ENCODE peak calls at places on chromosomes 13 and 19, in four cellular contexts. One of them, this sample, is unnamed.

GRCh38 chr13:70405266-70405665 is 297.0 kb upstream of the KLHL1 start:
- DNase-seq in suprapubic skin: no peak
- DNase-seq in lower leg skin: no peak
- DNase-seq in Peyer's patch: no peak
- DNase-seq in this sample: no peak

GRCh38 chr13:35954207-35954560 is 177.0 kb downstream of the DCLK1 start:
- DNase-seq in lower leg skin: no peak
- DNase-seq in suprapubic skin: no peak
- DNase-seq in Peyer's patch: no peak
- DNase-seq in this sample: no peak

GRCh38 chr13:104024416-104025170 is 958.4 kb upstream of the SLC10A2 start:
- DNase-seq in Peyer's patch: no peak
- DNase-seq in lower leg skin: no peak
- DNase-seq in suprapubic skin: no peak
- DNase-seq in this sample: no peak

GRCh38 chr19:3006075-3006767 is 22.9 kb downstream of the TLE2 start:
- DNase-seq in lower leg skin: no peak
- DNase-seq in suprapubic skin: no peak
- DNase-seq in Peyer's patch: no peak
- DNase-seq in this sample: no peak

GRCh38 chr13:109795021-109795420 is 8.6 kb upstream of the IRS2 start:
- DNase-seq in lower leg skin: no peak
- DNase-seq in suprapubic skin: no peak
- DNase-seq in Peyer's patch: no peak
- DNase-seq in this sample: no peak

GRCh38 chr13:39189778-39190177 is 151.5 kb downstream of the NHLRC3 start:
- DNase-seq in Peyer's patch: no peak
- DNase-seq in suprapubic skin: no peak
- DNase-seq in lower leg skin: no peak
- DNase-seq in this sample: no peak

GRCh38 chr13:41643502-41643901 is 186.2 kb downstream of the RGCC start:
- DNase-seq in Peyer's patch: no peak
- DNase-seq in lower leg skin: no peak
- DNase-seq in suprapubic skin: no peak
- DNase-seq in this sample: no peak

GRCh38 chr19:43934055-43934984 is 762 bp downstream of the ZNF45 start:
- DNase-seq in Peyer's patch: no peak
- DNase-seq in lower leg skin: no peak
- DNase-seq in suprapubic skin: no peak
- DNase-seq in this sample: no peak

GRCh38 chr19:34994643-34995471 is 5.3 kb upstream of the GRAMD1A start:
- DNase-seq in lower leg skin: no peak
- DNase-seq in suprapubic skin: no peak
- DNase-seq in Peyer's patch: no peak
- DNase-seq in this sample: peak; percentile 67

DNA sequence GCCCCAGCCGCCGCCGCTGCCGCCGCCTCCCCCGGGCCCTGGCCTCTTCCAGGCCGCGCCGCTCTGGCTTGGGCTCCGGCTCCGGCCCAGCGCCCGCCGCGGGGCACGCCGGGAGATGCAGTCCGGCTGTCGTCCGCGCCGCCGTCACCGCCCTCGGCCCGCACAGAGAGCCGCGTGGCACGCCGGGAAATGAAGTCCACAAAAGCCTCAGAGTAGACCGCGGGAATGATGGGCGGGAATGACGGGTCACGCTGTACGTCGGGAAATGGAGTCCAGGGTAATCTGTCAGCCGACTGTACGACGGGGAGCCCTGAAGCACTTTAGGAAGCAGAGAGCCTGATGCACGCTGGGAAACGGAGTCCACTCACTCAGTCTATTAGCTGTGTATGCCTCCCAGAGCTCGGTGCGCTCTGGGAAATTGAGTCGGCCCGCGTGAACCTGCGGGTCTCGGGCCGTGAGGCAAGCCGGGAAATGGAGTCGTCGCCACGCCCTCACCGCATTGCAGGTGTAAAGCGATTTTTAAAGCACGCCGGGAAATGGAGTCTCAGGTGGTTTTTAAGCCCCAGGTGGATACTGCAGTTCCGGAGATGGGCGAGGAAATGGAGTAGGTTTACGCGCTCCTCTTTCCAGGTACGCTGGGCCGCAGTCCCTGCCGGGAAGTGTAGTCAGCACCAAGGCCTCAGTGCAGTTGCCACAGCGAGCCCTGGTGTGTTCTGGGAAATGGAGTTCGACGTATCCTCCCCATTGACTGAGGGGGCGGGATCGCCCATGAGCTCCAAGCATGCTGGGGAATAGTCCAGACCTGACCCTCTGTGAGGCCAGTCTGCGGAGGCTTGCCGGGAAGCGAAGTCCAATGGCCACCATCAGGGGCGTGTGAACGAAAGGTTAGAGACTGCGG is at the start of gene GSK3A:
- DNase-seq in Peyer's patch: peak; percentile 99
- DNase-seq in suprapubic skin: peak; percentile 99
- DNase-seq in lower leg skin: peak; percentile 100
- DNase-seq in this sample: peak; percentile 97
- TF ChIP-seq POLR2A in Peyer's patch: peak; percentile 96
- TF ChIP-seq POLR2A in suprapubic skin: no peak
- TF ChIP-seq POLR2A in lower leg skin: no peak
- TF ChIP-seq POLR2A in this sample: peak; percentile 64

DNA sequence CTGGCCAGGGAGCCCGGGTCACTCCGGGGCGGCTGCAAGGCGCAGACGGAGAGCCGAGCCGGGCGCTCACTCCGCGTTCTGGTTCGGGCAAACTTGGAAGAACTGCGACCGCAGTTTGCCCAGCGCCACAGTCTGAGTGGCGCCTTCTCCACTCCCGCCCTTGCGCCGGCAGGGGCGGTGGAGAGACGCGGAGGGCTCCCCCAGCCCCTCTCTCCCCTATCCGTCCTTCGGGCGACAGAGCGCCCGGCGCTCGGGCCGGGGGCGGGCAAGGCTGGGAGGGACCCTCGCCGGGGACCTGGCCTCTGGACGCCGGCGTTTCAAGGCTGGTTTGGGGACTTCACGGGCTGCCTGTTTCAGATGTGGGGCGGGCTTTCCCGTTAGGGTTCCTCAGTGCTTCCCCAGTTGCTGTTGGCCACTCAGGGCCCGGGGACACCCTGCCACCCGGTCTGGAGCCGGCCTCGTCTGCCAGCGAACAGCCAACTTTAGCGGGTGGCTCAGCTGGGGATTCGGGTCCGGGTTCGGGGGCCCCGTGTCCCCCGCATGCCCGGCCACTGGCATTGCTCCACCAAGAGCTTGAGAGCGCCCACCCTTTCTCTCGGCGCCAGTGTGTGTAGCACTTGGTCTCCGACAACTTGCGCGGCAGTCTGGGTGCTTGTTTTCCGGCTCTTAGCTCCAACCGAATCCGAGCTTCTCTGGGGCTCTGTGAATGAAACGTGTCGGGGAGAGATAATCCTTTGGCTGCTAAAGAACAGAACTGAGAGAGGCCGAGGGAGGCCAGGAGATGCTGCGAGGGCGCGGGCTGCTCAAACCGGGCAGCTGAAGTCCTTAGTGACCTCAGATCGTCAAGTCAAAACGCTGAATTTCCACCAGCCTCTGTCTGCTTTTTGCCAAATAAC is 1.5 kb downstream of the GPC6 start:
- DNase-seq in suprapubic skin: no peak
- DNase-seq in Peyer's patch: no peak
- DNase-seq in lower leg skin: peak; percentile 89
- DNase-seq in this sample: peak; percentile 79
- H3K4me3 ChIP-seq in suprapubic skin: peak overlapping the region; percentile 54
- H3K4me3 ChIP-seq in Peyer's patch: peak overlapping the region; percentile 58
- H3K4me3 ChIP-seq in lower leg skin: peak overlapping the region; percentile 26
- H3K4me3 ChIP-seq in this sample: peak overlapping the region; percentile 50

GRCh38 chr19:18385359-18385674 is 641 bp upstream of the GDF15 start:
- DNase-seq in suprapubic skin: no peak
- DNase-seq in lower leg skin: no peak
- DNase-seq in Peyer's patch: no peak
- DNase-seq in this sample: no peak

GRCh38 chr19:18380843-18381242 is 5.1 kb upstream of the GDF15 start:
- DNase-seq in suprapubic skin: no peak
- DNase-seq in Peyer's patch: no peak
- DNase-seq in lower leg skin: no peak
- DNase-seq in this sample: no peak

GRCh38 chr19:18377026-18377425 is 8.9 kb upstream of the GDF15 start:
- DNase-seq in lower leg skin: no peak
- DNase-seq in Peyer's patch: no peak
- DNase-seq in suprapubic skin: no peak
- DNase-seq in this sample: no peak

GRCh38 chr19:18384775-18385174 is 1.2 kb upstream of the GDF15 start:
- DNase-seq in suprapubic skin: no peak
- DNase-seq in Peyer's patch: no peak
- DNase-seq in lower leg skin: no peak
- DNase-seq in this sample: no peak

GRCh38 chr19:18379803-18380747 is 5.9 kb upstream of the GDF15 start:
- DNase-seq in lower leg skin: peak; percentile 98
- DNase-seq in Peyer's patch: peak; percentile 45
- DNase-seq in suprapubic skin: peak; percentile 96
- DNase-seq in this sample: peak; percentile 93
- TF ChIP-seq POLR2A in lower leg skin: no peak
- TF ChIP-seq POLR2A in Peyer's patch: no peak
- TF ChIP-seq POLR2A in suprapubic skin: no peak
- TF ChIP-seq POLR2A in this sample: no peak

GRCh38 chr13:74710006-74710405 is 575.8 kb upstream of the KLF12 start:
- DNase-seq in Peyer's patch: no peak
- DNase-seq in lower leg skin: no peak
- DNase-seq in suprapubic skin: no peak
- DNase-seq in this sample: no peak

GRCh38 chr13:74705438-74705837 is 571.2 kb upstream of the KLF12 start:
- DNase-seq in lower leg skin: no peak
- DNase-seq in suprapubic skin: no peak
- DNase-seq in Peyer's patch: no peak
- DNase-seq in this sample: no peak

DNA sequence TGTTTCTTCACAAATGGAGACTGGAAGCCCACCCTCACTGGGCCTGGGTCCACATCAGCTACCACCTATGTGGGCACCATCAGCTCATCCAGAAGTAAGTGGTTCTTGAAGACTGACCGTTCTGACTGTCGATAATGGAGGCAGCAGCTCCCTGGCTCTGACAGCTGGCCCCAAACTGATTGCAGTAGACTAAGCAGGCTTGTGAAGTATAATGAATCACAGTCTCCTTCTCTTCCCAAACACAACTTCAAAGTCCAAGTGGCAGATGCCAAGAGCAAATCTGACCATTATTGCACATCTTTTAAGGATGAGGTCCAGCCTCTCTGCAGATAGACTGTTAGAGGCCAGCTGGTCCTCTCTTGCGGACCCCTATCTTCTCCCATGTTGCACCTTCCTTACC is 574.4 kb upstream of the KLF12 start:
- DNase-seq in Peyer's patch: no peak
- DNase-seq in suprapubic skin: no peak
- DNase-seq in lower leg skin: no peak
- DNase-seq in this sample: no peak
- H3K4me3 ChIP-seq in Peyer's patch: no peak overlapping the region
- H3K4me3 ChIP-seq in suprapubic skin: no peak overlapping the region
- H3K4me3 ChIP-seq in lower leg skin: no peak overlapping the region
- H3K4me3 ChIP-seq in this sample: no peak overlapping the region

GRCh38 chr19:10033614-10034013 is 20.3 kb downstream of the RDH8 start:
- DNase-seq in suprapubic skin: no peak
- DNase-seq in lower leg skin: no peak
- DNase-seq in Peyer's patch: no peak
- DNase-seq in this sample: no peak

GRCh38 chr19:10036601-10037071 is 23.4 kb downstream of the RDH8 start:
- DNase-seq in suprapubic skin: no peak
- DNase-seq in lower leg skin: no peak
- DNase-seq in Peyer's patch: no peak
- DNase-seq in this sample: no peak

GRCh38 chr19:10037809-10038208 is 24.5 kb downstream of the RDH8 start:
- DNase-seq in Peyer's patch: no peak
- DNase-seq in suprapubic skin: no peak
- DNase-seq in lower leg skin: no peak
- DNase-seq in this sample: no peak

DNA sequence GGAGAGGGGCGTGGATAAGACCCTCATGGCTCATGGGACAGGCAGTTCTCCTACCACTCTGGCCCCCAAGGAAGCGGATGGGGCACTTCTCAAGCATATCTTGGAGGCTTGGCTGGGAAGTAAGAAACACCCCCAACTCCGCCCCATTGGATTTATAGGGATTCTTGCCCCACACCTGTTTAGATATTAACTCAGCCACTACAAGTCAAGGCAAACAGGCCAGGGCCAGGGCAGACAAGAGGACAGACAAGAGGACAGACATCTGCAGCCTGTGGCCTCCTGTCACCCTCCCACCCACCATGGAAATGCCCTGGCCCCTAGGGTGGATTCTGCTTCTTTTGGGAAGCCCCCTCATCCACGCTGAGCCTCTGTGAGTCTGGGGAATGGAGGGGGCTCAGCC is 24.1 kb downstream of the RDH8 start:
- DNase-seq in lower leg skin: no peak
- DNase-seq in Peyer's patch: no peak
- DNase-seq in suprapubic skin: no peak
- DNase-seq in this sample: no peak
- TF ChIP-seq POLR2A in lower leg skin: no peak
- TF ChIP-seq POLR2A in Peyer's patch: no peak
- TF ChIP-seq POLR2A in suprapubic skin: no peak
- TF ChIP-seq POLR2A in this sample: no peak

DNA sequence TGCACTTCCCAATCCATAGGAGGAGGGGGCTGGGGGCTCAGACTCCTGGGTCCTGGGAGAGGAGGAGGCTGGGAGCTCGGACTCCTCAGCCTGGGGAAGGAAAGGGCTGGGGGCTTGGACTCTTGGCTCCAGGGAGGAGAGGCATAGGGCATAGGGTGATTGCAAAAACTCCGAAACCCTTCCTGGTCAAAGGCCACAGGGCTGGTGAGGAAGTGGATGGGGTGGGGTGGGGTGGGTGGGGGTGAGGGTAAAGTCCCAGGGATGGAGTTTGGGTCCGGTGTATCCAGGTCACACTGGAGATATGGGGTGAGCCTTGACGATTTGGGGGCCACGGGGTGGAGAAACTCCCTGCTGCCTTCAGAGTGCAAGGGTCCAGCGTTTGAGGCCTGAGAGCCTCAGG is 2.8 kb downstream of the MYH14 start:
- DNase-seq in lower leg skin: no peak
- DNase-seq in Peyer's patch: no peak
- DNase-seq in suprapubic skin: no peak
- DNase-seq in this sample: no peak
- H3K4me3 ChIP-seq in lower leg skin: no peak overlapping the region
- H3K4me3 ChIP-seq in Peyer's patch: peak overlapping the region; percentile 63
- H3K4me3 ChIP-seq in suprapubic skin: no peak overlapping the region
- H3K4me3 ChIP-seq in this sample: no peak overlapping the region

This sample was measured in ovary.